ENCODE peak calls at places on chromosomes 5 and 9, in six cellular contexts. Y, E, U, A, P and C are unnamed samples.
A peak's percentile ranks its signal among the peaks of the same experiment; 100 is the strongest.

GRCh38 chr9:123085916-123086315 is 52.4 kb downstream of the GPR21 start:
- DNase-seq in Y (no peak), E (no peak), U (no peak), A (no peak), P (no peak), C (no peak)

GRCh38 chr9:130929571-130930022 is 9.4 kb downstream of the FIBCD1 start:
- DNase-seq in Y (no peak), E (no peak), U (no peak), A (no peak), P (no peak), C (no peak)

GRCh38 chr9:112401175-112401815 is 21.4 kb downstream of the HSDL2 start:
- DNase-seq in Y (no peak), E (no peak), U (no peak), A (no peak), P (no peak), C (no peak)

GRCh38 chr5:127029513-127030258 is 672 bp downstream of the MARCHF3 start:
- DNase-seq in Y (no peak), E (peak; percentile 32), U (peak; percentile 18), A (peak; percentile 73), P (no peak), C (peak; percentile 61)

GRCh38 chr5:149656576-149657182 is 73.4 kb upstream of the PPARGC1B start:
- DNase-seq in Y (no peak), E (peak; percentile 48), U (no peak), A (no peak), P (no peak), C (peak; percentile 16)

GRCh38 chr9:20356392-20357206 is 265.7 kb downstream of the MLLT3 start:
- DNase-seq in Y (peak; percentile 74), E (peak; percentile 13), U (no peak), A (peak; percentile 60), P (peak; percentile 57), C (peak; percentile 78)

GRCh38 chr9:76716270-76716669 is 48.0 kb upstream of the PCA3 start:
- DNase-seq in Y (no peak), E (no peak), U (no peak), A (peak; percentile 16), P (peak; percentile 22), C (peak; percentile 67)

GRCh38 chr5:78215565-78215964 is 78.9 kb downstream of the AP3B1 start:
- DNase-seq in Y (no peak), E (no peak), U (no peak), A (no peak), P (no peak), C (peak; percentile 10)

GRCh38 chr9:22005083-22005699 is 3.9 kb downstream of the CDKN2B start:
- DNase-seq in Y (no peak), E (no peak), U (no peak), A (no peak), P (no peak), C (peak; percentile 21)

GRCh38 chr9:96109718-96110351 is 192.1 kb downstream of the HSD17B3 start:
- DNase-seq in Y (no peak), E (no peak), U (no peak), A (no peak), P (no peak), C (peak; percentile 54)

GRCh38 chr5:130992095-130992494 is 173.0 kb downstream of the HINT1 start:
- DNase-seq in Y (peak; percentile 24), E (no peak), U (no peak), A (no peak), P (no peak), C (no peak)

GRCh38 chr9:91408475-91408874 is 15.2 kb downstream of the NFIL3 start:
- DNase-seq in Y (no peak), E (no peak), U (no peak), A (no peak), P (no peak), C (no peak)

GRCh38 chr9:118643118-118643517 is 726.1 kb downstream of the BRINP1 start:
- DNase-seq in Y (no peak), E (no peak), U (no peak), A (peak; percentile 93), P (no peak), C (peak; percentile 99)